ENCODE peak calls at places on chromosomes 2 and 18, in nine cellular contexts. O, B, R, J, V, Z, G, H and K are unnamed samples. For H3K4me1, the result is how much of the 10 kb centered on the place peaks cover.

GRCh38 chr18:38186491-38186890 is 620.9 kb upstream of the CELF4 start:
- DNase-seq in V (no peak), O (no peak), H (no peak), J (no peak), Z (no peak), B (no peak), R (no peak), G (no peak), K (no peak)

GRCh38 chr2:186518945-186519344 is 32.9 kb downstream of the ZC3H15 start:
- DNase-seq in Z (no peak), V (peak), R (no peak), G (peak), O (no peak), J (peak), H (no peak), B (no peak), K (no peak)

GRCh38 chr2:161136696-161137324 is 23.4 kb upstream of the TANK start:
- DNase-seq in O (no peak), V (peak), J (no peak), Z (peak), H (no peak), B (no peak), G (peak), R (peak), K (no peak)

GRCh38 chr2:23423873-23424680 is 39.1 kb downstream of the KLHL29 start:
- DNase-seq in J (no peak), R (no peak), V (no peak), O (peak), H (no peak), G (no peak), Z (no peak), B (no peak), K (no peak)

GRCh38 chr2:166393008-166393407 is 17.3 kb upstream of the SCN9A start:
- DNase-seq in R (no peak), J (no peak), B (no peak), O (no peak), V (no peak), G (no peak), H (no peak), Z (no peak), K (no peak)

GRCh38 chr2:157572725-157573124 is 55.9 kb downstream of the ACVR1C start:
- DNase-seq in G (no peak), O (no peak), J (peak), R (peak), H (no peak), V (no peak), B (no peak), Z (peak), K (no peak)

GRCh38 chr2:84876369-84876768 is 4.5 kb downstream of the TRABD2A start:
- DNase-seq in Z (no peak), J (no peak), H (no peak), V (no peak), B (no peak), G (no peak), R (no peak), O (peak), K (no peak)

GRCh38 chr2:10260130-10260529 is 42.6 kb upstream of the HPCAL1 start:
- DNase-seq in B (no peak), V (no peak), H (no peak), G (no peak), O (peak), R (no peak), Z (no peak), J (peak), K (peak)

GRCh38 chr2:232588680-232589585 is 38.4 kb downstream of the EIF4E2 start:
- DNase-seq in V (peak), R (no peak), J (peak), Z (no peak), B (no peak), O (peak), H (no peak), G (peak), K (peak)

GRCh38 chr2:102753563-102754159 is 8.2 kb upstream of the TMEM182 start:
- DNase-seq in B (no peak), V (peak), H (no peak), O (no peak), J (peak), R (peak), Z (peak), G (peak), K (no peak)

GRCh38 chr2:201362396-201362795 is 5.3 kb upstream of the FLACC1 start:
- DNase-seq in V (peak), G (peak), H (no peak), B (no peak), Z (no peak), J (peak), R (no peak), O (no peak), K (no peak)

GRCh38 chr18:58287626-58288289 is 243.7 kb downstream of the NEDD4L start:
- DNase-seq in O (no peak), J (no peak), R (no peak), G (no peak), B (no peak), Z (no peak), V (no peak), H (no peak), K (no peak)

GRCh38 chr2:10316336-10316735 is 13.6 kb downstream of the HPCAL1 start:
- DNase-seq in J (peak), R (no peak), Z (no peak), V (peak), G (peak), H (no peak), O (no peak), B (no peak), K (no peak)

GRCh38 chr2:218228366-218229092 is 11.5 kb downstream of the ARPC2 start:
- DNase-seq in B (no peak), H (no peak), G (peak), Z (no peak), R (no peak), O (no peak), V (no peak), J (no peak), K (no peak)

GRCh38 chr18:32930695-32931301 is 158.0 kb upstream of the KLHL14 start:
- DNase-seq in J (peak), O (no peak), R (peak), Z (no peak), G (peak), H (no peak), V (peak), B (no peak), K (no peak)

GRCh38 chr2:150046211-150046610 is 441.3 kb downstream of the RND3 start:
- DNase-seq in R (no peak), J (peak), Z (no peak), G (peak), B (no peak), H (no peak), O (no peak), V (peak), K (no peak)

GRCh38 chr2:43024515-43024962 is 201.9 kb downstream of the ZFP36L2 start:
- DNase-seq in R (peak), V (no peak), G (peak), Z (peak), B (peak), H (peak), J (peak), O (peak), K (peak)

GRCh38 chr18:6022840-6023239 is 127.5 kb upstream of the TMEM200C start:
- DNase-seq in O (no peak), R (no peak), G (peak), V (peak), Z (no peak), J (peak), H (no peak), B (no peak), K (no peak)

GRCh38 chr2:220857371-220857770 is 714.7 kb downstream of the EPHA4 start:
- DNase-seq in G (no peak), O (no peak), V (no peak), B (no peak), R (no peak), Z (no peak), H (no peak), J (no peak), K (no peak)

GRCh38 chr18:31042391-31043181 is at the start of gene DSC3:
- DNase-seq in B (no peak), J (no peak), O (no peak), R (no peak), G (peak), Z (no peak), H (no peak), V (peak), K (no peak)

GRCh38 chr2:192499476-192499875 is 304.7 kb upstream of the TMEFF2 start:
- DNase-seq in R (no peak), J (peak), O (no peak), B (no peak), Z (no peak), V (peak), H (no peak), G (peak), K (no peak)

GRCh38 chr2:63661076-63661475 is 72.3 kb downstream of the MDH1 start:
- DNase-seq in J (peak), H (no peak), O (no peak), G (peak), V (peak), B (no peak), R (no peak), Z (no peak), K (no peak)

GRCh38 chr2:186590538-186591441 is 934 bp downstream of the ITGAV start:
- DNase-seq in R (no peak), O (no peak), H (peak), B (no peak), Z (peak), V (peak), J (peak), G (peak), K (no peak)

GRCh38 chr2:224709276-224709675 is 6.9 kb downstream of the CCDC195 start:
- DNase-seq in O (no peak), V (no peak), H (no peak), Z (no peak), G (no peak), J (no peak), R (no peak), B (no peak), K (no peak)

GRCh38 chr18:33470229-33470628 is 29.7 kb upstream of the CCDC178 start:
- DNase-seq in H (no peak), G (peak), J (no peak), Z (no peak), B (no peak), V (peak), O (no peak), R (no peak), K (no peak)

GRCh38 chr18:34639662-34640061 is 70.4 kb upstream of the DTNA start:
- DNase-seq in V (no peak), Z (no peak), J (peak), O (no peak), R (no peak), H (no peak), G (peak), B (no peak), K (no peak)

GRCh38 chr18:67318651-67319050 is 197.9 kb downstream of the DSEL start:
- DNase-seq in J (peak), V (peak), H (no peak), G (no peak), Z (no peak), O (no peak), R (no peak), B (no peak), K (no peak)

GRCh38 chr2:181790716-181791649 is 100.5 kb upstream of the ITPRID2 start:
- DNase-seq in H (no peak), V (peak), O (no peak), Z (no peak), R (peak), B (no peak), J (peak), G (peak), K (no peak)

GRCh38 chr2:72204782-72205545 is 57.3 kb upstream of the CYP26B1 start:
- DNase-seq in O (no peak), V (no peak), H (no peak), Z (no peak), B (no peak), R (no peak), J (peak), G (peak), K (no peak)

GRCh38 chr2:43387092-43388062 is 161.0 kb upstream of the ZFP36L2 start:
- DNase-seq in H (no peak), O (no peak), R (no peak), B (no peak), V (peak), Z (no peak), J (peak), G (peak), K (no peak)

GRCh38 chr2:164514491-164514890 is 106.8 kb downstream of the GRB14 start:
- DNase-seq in H (no peak), R (no peak), O (no peak), G (peak), Z (no peak), J (peak), B (no peak), V (peak), K (no peak)

GRCh38 chr2:237686659-237687136 is 59.3 kb downstream of the LRRFIP1 start:
- DNase-seq in O (peak), Z (no peak), G (peak), V (peak), R (no peak), H (no peak), J (peak), B (no peak), K (peak)

GRCh38 chr2:102122115-102122514 is 20.4 kb upstream of the IL1R1 start:
- DNase-seq in H (no peak), O (no peak), Z (no peak), J (peak), G (peak), V (peak), B (no peak), R (no peak), K (no peak)

GRCh38 chr18:54830260-54830659 is 2.0 kb downstream of the RAB27B start:
- DNase-seq in R (no peak), V (no peak), Z (no peak), J (peak), O (no peak), B (no peak), H (no peak), G (no peak), K (no peak)

GRCh38 chr2:9690252-9690651 is 59.5 kb upstream of the YWHAQ start:
- DNase-seq in R (no peak), J (no peak), O (no peak), Z (no peak), B (peak), G (peak), H (no peak), V (peak), K (peak)

GRCh38 chr2:210502997-210503621 is 26.6 kb upstream of the LANCL1 start:
- DNase-seq in O (no peak), H (peak), J (peak), G (peak), Z (peak), R (peak), B (no peak), V (peak), K (peak)
- H3K4me3 ChIP-seq in O (no peak), H (no peak), J (peak), G (no peak), Z (no peak), R (no peak), B (peak), V (no peak), K (peak)

DNA sequence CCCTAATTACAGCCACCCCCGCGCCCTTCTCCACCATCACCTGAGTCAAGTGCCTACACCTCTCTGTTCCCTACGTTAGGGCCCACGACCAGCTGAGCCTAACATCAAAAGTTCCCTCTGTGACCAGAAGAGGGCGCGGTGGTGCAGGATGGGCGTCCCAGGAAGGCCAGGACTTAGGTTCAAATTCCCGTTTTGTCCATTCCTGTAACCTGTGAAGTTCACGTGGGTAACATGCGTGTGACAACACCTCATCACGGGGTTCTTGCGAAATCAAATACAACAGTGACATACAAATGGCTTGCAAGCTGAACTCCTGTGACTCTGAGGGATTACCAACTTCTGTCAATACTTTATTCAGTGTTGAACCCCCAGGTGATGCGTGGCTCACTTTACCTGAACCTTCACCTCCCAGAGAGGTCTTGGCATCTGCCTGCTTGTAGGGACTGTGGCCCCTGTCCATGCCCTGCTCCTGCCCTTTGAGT is 207.9 kb downstream of the ARL4C start:
- DNase-seq in H (no peak), V (peak), J (peak), Z (peak), O (peak), G (peak), B (peak), R (peak), K (peak)
- H3K4me1 ChIP-seq in H (under half), V (half or more), J (under half), Z (half or more), O (under half), G (under half), B (under half), R (half or more), K (under half)

GRCh38 chr2:11850082-11850481 is 103.7 kb downstream of the LPIN1 start:
- DNase-seq in V (no peak), H (no peak), G (no peak), O (no peak), R (no peak), B (no peak), Z (no peak), J (no peak), K (no peak)
- H3K4me3 ChIP-seq in V (peak), H (no peak), G (no peak), O (no peak), R (no peak), B (no peak), Z (no peak), J (no peak), K (no peak)

GRCh38 chr2:105384216-105384615 is 14.6 kb downstream of the FHL2 start:
- DNase-seq in B (no peak), O (no peak), J (no peak), G (no peak), H (no peak), V (no peak), R (no peak), Z (no peak), K (no peak)

GRCh38 chr2:105383456-105383855 is 15.4 kb downstream of the FHL2 start:
- DNase-seq in J (no peak), B (no peak), Z (no peak), R (no peak), V (no peak), H (no peak), G (no peak), O (no peak), K (no peak)

GRCh38 chr2:105387225-105387624 is 11.6 kb downstream of the FHL2 start:
- DNase-seq in R (no peak), G (no peak), Z (no peak), J (peak), B (no peak), O (no peak), V (no peak), H (no peak), K (no peak)

GRCh38 chr2:105385703-105386540 is 12.9 kb downstream of the FHL2 start:
- DNase-seq in O (no peak), V (no peak), Z (no peak), J (no peak), B (no peak), H (no peak), G (no peak), R (no peak), K (no peak)

GRCh38 chr2:105384861-105385260 is 14.0 kb downstream of the FHL2 start:
- DNase-seq in O (no peak), G (no peak), J (no peak), B (no peak), Z (no peak), H (no peak), V (no peak), R (no peak), K (no peak)
- H3K4me1 ChIP-seq in O (under half), G (half or more), J (half or more), B (under half), Z (under half), H (under half), V (under half), R (under half), K (half or more)

GRCh38 chr2:119704670-119705120 is 25.7 kb downstream of the TMEM177 start:
- DNase-seq in B (no peak), Z (peak), J (no peak), O (no peak), H (no peak), V (peak), R (no peak), G (peak), K (no peak)
- H3K4me3 ChIP-seq in B (no peak), Z (no peak), J (no peak), O (no peak), H (no peak), V (no peak), R (no peak), G (no peak), K (no peak)

DNA sequence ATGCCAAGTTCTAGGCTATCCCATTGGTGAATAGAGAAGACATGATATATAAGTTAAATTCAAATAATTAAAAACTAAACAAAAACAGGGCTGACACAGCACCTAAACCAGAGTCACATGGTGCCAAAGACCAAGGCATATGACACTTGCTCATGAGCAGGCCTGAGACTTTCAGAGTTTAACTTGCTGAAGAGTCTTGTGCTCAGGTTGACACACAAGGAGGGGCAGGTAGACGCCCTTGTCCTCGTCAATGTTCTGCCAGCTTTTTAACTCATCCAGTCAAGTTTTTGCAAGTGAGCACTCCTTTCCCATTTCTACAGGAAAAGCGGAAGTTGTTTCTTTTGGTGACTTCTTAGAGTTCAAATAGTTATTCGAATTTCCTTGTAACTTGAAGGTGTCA is 289.7 kb downstream of the CYRIA start:
- DNase-seq in J (no peak), G (no peak), H (no peak), R (no peak), B (no peak), Z (no peak), V (no peak), O (no peak), K (no peak)
- H3K4me1 ChIP-seq in J (under half), G (under half), H (under half), R (under half), B (under half), Z (under half), V (under half), O (under half), K (under half)

DNA sequence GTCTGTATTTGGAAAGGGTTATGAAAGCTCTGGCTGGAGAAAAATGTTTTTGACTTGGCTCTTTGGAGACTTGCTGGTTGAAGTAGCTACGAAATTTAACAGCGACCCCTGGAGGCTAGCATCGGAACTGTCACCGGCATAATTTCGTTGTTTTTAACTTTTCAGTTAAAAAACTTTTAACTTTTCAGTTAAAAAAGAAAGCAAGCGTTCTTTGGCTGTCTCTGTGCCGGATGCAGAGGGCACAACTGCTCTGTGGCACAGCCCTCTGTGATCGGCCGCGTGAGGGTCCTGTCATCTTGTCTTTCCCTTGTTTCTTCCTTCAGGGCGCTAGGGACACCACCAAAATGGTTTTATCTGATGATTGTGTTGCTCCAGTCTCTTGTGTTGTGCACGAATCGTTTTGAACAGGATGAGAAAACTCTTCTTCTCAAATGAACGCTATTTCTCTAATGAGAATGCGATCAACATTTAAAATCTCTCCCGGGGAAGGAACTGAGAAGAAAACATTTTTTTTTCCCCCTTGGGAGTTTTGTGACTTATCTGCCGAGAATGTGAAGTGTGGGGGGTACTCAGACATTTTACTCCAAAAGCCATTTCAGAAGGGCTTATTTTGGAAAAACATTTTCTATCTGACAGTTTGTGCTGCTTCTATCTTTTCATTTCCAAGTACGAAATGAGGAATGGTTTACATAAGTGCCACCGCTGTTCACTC is 57.1 kb downstream of the ADCYAP1 start:
- DNase-seq in V (no peak), H (peak), B (peak), R (peak), J (peak), G (peak), O (no peak), Z (peak), K (peak)
- H3K4me3 ChIP-seq in V (peak), H (peak), B (peak), R (peak), J (peak), G (no peak), O (no peak), Z (no peak), K (peak)